ENCODE peak calls at places on chromosomes 4 and X, in seven cellular contexts. Q, B, U, X, R, F and C are unnamed samples.
A peak's percentile ranks its signal among the peaks of the same experiment; 100 is the strongest.

GRCh38 chr4:48109413-48110263 is 24.4 kb downstream of the TXK start:
- DNase-seq in Q (no peak), B (peak; percentile 62), U (peak; percentile 9), X (peak; percentile 44), R (no peak), F (no peak), C (peak; percentile 22)

GRCh38 chrX:154517101-154517781 is 1.2 kb upstream of the FAM3A start:
- DNase-seq in Q (no peak), B (peak; percentile 67), U (no peak), X (no peak), R (no peak), F (no peak), C (no peak)

GRCh38 chr4:26325191-26325590 is 4.4 kb downstream of the RBPJ start:
- DNase-seq in Q (no peak), B (peak; percentile 42), U (no peak), X (peak; percentile 33), R (no peak), F (no peak), C (no peak)

GRCh38 chrX:119495734-119496520 is 27.7 kb downstream of the SLC25A5 start:
- DNase-seq in Q (no peak), B (peak; percentile 75), U (no peak), X (no peak), R (no peak), F (no peak), C (no peak)

GRCh38 chrX:56994375-56995270 is 718 bp downstream of the SPIN3 start:
- DNase-seq in Q (no peak), B (no peak), U (no peak), X (peak; percentile 18), R (no peak), F (no peak), C (no peak)

GRCh38 chr4:4347585-4347984 is 39.3 kb upstream of the NSG1 start:
- DNase-seq in Q (no peak), B (no peak), U (no peak), X (no peak), R (no peak), F (no peak), C (no peak)

GRCh38 chr4:44235897-44236296 is 212.7 kb downstream of the KCTD8 start:
- DNase-seq in Q (no peak), B (no peak), U (no peak), X (no peak), R (no peak), F (no peak), C (no peak)

GRCh38 chr4:4425119-4425690 is 38.3 kb downstream of the NSG1 start:
- DNase-seq in Q (no peak), B (no peak), U (no peak), X (no peak), R (no peak), F (no peak), C (no peak)

GRCh38 chr4:173246719-173247118 is 78.1 kb downstream of the GALNT7 start:
- DNase-seq in Q (no peak), B (no peak), U (no peak), X (no peak), R (no peak), F (no peak), C (no peak)

GRCh38 chrX:115525486-115525885 is 35.5 kb upstream of the PLS3 start:
- DNase-seq in Q (no peak), B (no peak), U (no peak), X (no peak), R (no peak), F (no peak), C (no peak)

GRCh38 chr4:176432811-176433540 is 113.2 kb downstream of the SPCS3 start:
- DNase-seq in Q (no peak), B (no peak), U (no peak), X (no peak), R (no peak), F (no peak), C (no peak)

GRCh38 chr4:63348735-63349673 is 1060.2 kb downstream of the TECRL start:
- DNase-seq in Q (no peak), B (no peak), U (no peak), X (peak; percentile 10), R (no peak), F (no peak), C (no peak)

GRCh38 chr4:7691992-7692391 is 247.7 kb downstream of the AFAP1 start:
- DNase-seq in Q (no peak), B (no peak), U (no peak), X (peak; percentile 78), R (no peak), F (no peak), C (no peak)

GRCh38 chr4:109979932-109980717 is 67.4 kb downstream of the EGF start:
- DNase-seq in Q (no peak), B (no peak), U (no peak), X (no peak), R (no peak), F (no peak), C (no peak)

GRCh38 chrX:4622768-4623167 is 909.3 kb upstream of the PRKX start:
- DNase-seq in Q (no peak), B (no peak), U (no peak), X (no peak), R (no peak), F (no peak), C (no peak)

GRCh38 chr4:61527886-61528285 is 327.8 kb downstream of the ADGRL3 start:
- DNase-seq in Q (no peak), B (no peak), U (no peak), X (no peak), R (no peak), F (no peak), C (no peak)

GRCh38 chr4:21290562-21290961 is 590.3 kb downstream of the PACRGL start:
- DNase-seq in Q (no peak), B (no peak), U (no peak), X (no peak), R (no peak), F (no peak), C (no peak)

GRCh38 chr4:73866236-73866635 is 3.0 kb upstream of the CXCL1 start:
- DNase-seq in Q (no peak), B (no peak), U (no peak), X (no peak), R (no peak), F (no peak), C (no peak)

GRCh38 chr4:183356173-183356825 is 34.1 kb upstream of the CLDN24 start:
- DNase-seq in Q (no peak), B (no peak), U (no peak), X (no peak), R (no peak), F (no peak), C (no peak)

GRCh38 chrX:56233682-56234081 is 1.5 kb downstream of the KLF8 start:
- DNase-seq in Q (peak; percentile 38), B (no peak), U (peak; percentile 22), X (no peak), R (peak; percentile 60), F (no peak), C (no peak)

GRCh38 chr4:31272662-31273061 is 552.5 kb downstream of the PCDH7 start:
- DNase-seq in Q (no peak), B (no peak), U (no peak), X (no peak), R (no peak), F (no peak), C (no peak)

GRCh38 chr4:181796502-181796901 is 446.7 kb upstream of the TENM3 start:
- DNase-seq in Q (no peak), B (no peak), U (no peak), X (no peak), R (no peak), F (no peak), C (no peak)

GRCh38 chr4:173521474-173522159 is 8.4 kb downstream of the HAND2 start:
- DNase-seq in Q (no peak), B (no peak), U (no peak), X (peak; percentile 64), R (no peak), F (no peak), C (no peak)

GRCh38 chr4:6154875-6155274 is 45.5 kb downstream of the JAKMIP1 start:
- DNase-seq in Q (no peak), B (no peak), U (no peak), X (no peak), R (no peak), F (no peak), C (no peak)

GRCh38 chr4:181944527-181944926 is 298.7 kb upstream of the TENM3 start:
- DNase-seq in Q (no peak), B (no peak), U (no peak), X (no peak), R (no peak), F (no peak), C (no peak)

GRCh38 chr4:98630804-98631454 is 27.5 kb downstream of the TSPAN5 start:
- DNase-seq in Q (no peak), B (no peak), U (no peak), X (no peak), R (no peak), F (no peak), C (no peak)

GRCh38 chr4:172411180-172411579 is 598.0 kb downstream of the GALNTL6 start:
- DNase-seq in Q (no peak), B (no peak), U (no peak), X (peak; percentile 21), R (no peak), F (no peak), C (no peak)

GRCh38 chr4:82372502-82372873 is 1.3 kb downstream of the HNRNPD start:
- DNase-seq in Q (no peak), B (no peak), U (peak; percentile 19), X (peak; percentile 37), R (no peak), F (peak; percentile 35), C (no peak)
- TF ChIP-seq TAF1 in Q (no peak), B (no peak), U (no peak), X (no peak), R (no peak), F (peak; percentile 12), C (no peak)

DNA sequence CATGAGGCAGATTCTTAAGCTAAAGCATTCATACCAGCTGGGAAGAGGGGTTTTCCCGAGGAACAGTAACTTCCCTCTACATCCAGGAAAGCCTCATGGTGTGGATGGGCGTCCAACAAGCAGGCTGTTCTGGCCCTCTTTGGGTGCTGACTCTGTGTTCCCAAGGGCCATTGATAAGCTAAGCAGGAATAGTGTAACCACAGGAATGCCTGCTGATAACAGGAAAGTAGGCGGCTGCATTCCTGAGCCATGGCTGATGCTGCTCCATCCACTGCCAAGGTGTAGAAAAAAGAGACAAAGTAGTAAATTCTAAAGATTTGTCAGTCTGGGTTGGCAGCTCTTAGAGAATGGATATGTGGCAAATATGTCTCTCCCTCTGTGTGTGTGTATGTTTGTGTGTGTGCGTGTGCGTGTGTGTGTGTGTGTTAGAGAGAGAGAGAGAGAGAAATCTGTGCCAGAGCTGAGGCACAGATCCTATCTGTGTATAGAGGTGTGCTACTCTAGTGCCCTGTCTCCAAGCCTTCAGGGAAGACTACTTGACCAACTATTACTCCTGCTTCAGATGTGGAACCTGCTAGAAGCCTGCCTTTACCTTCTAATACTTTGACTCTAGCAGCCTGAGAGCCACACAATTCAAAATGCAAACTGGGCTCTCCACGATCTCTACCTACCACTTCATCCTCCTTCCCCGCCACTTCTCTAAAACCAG is 353.1 kb upstream of the NR3C2 start:
- DNase-seq in Q (peak; percentile 27), B (no peak), U (no peak), X (no peak), R (no peak), F (no peak), C (no peak)
- TF ChIP-seq TAF1 in Q (no peak), B (no peak), U (no peak), X (no peak), R (no peak), F (no peak), C (no peak)

GRCh38 chrX:51148848-51149247 is 183.8 kb upstream of the NUDT10 start:
- DNase-seq in Q (peak; percentile 9), B (no peak), U (no peak), X (no peak), R (no peak), F (no peak), C (no peak)
- TF ChIP-seq TAF1 in Q (no peak), B (no peak), U (no peak), X (no peak), R (no peak), F (no peak), C (no peak)

GRCh38 chrX:72094894-72095293 is 36.8 kb downstream of the RTL5 start:
- DNase-seq in Q (no peak), B (no peak), U (no peak), X (peak; percentile 90), R (no peak), F (peak; percentile 36), C (peak; percentile 39)
- TF ChIP-seq TAF1 in Q (no peak), B (no peak), U (no peak), X (no peak), R (no peak), F (no peak), C (no peak)